ENCODE peak calls at places on chromosomes 11 and 22, in ten cellular contexts. N, D, H, V, K, L, T, I, J and G are unnamed samples.

GRCh38 chr11:64996710-64997380 is at the start of gene BATF2:
- DNase-seq in N (peak; percentile 71), D (peak; percentile 83), H (peak; percentile 76), V (peak; percentile 88), K (peak; percentile 85), L (no peak), T (peak; percentile 79), I (peak; percentile 70), J (peak; percentile 85), G (peak; percentile 57)

GRCh38 chr11:126088999-126089398 is 26.3 kb upstream of the CDON start:
- DNase-seq in N (no peak), D (no peak), H (no peak), V (no peak), K (no peak), L (no peak), T (no peak), I (no peak), J (peak; percentile 68), G (no peak)

GRCh38 chr11:68275721-68276488 is 4.1 kb upstream of the C11orf24 start:
- DNase-seq in N (no peak), D (no peak), H (peak; percentile 56), V (no peak), K (no peak), L (no peak), T (no peak), I (no peak), J (peak; percentile 70), G (no peak)

GRCh38 chr11:134481135-134481534 is 69.1 kb upstream of the B3GAT1 start:
- DNase-seq in N (no peak), D (no peak), H (no peak), V (no peak), K (no peak), L (no peak), T (no peak), I (no peak), J (no peak), G (no peak)

GRCh38 chr22:48841881-48842582 is 985.6 kb downstream of the BRD1 start:
- DNase-seq in N (no peak), D (no peak), H (no peak), V (no peak), K (no peak), L (no peak), T (no peak), I (no peak), J (no peak), G (no peak)

GRCh38 chr11:126140932-126141291 is 70.5 kb downstream of the RPUSD4 start:
- DNase-seq in N (peak; percentile 82), D (peak; percentile 70), H (no peak), V (no peak), K (no peak), L (no peak), T (peak; percentile 82), I (peak; percentile 60), J (peak; percentile 56), G (no peak)

GRCh38 chr11:122717264-122717867 is 61.8 kb downstream of the UBASH3B start:
- DNase-seq in N (no peak), D (no peak), H (no peak), V (no peak), K (no peak), L (peak; percentile 8), T (no peak), I (no peak), J (no peak), G (no peak)

GRCh38 chr11:23278121-23278520 is 417.8 kb upstream of the CCDC179 start:
- DNase-seq in N (no peak), D (peak; percentile 81), H (no peak), V (no peak), K (no peak), L (no peak), T (no peak), I (no peak), J (no peak), G (no peak)

GRCh38 chr11:100925935-100926334 is 203.7 kb downstream of the PGR start:
- DNase-seq in N (no peak), D (peak; percentile 89), H (peak; percentile 41), V (no peak), K (no peak), L (no peak), T (no peak), I (no peak), J (no peak), G (no peak)

GRCh38 chr22:26806445-26807170 is 149.2 kb downstream of the MIAT start:
- DNase-seq in N (no peak), D (no peak), H (no peak), V (no peak), K (no peak), L (no peak), T (no peak), I (no peak), J (no peak), G (no peak)

GRCh38 chr11:48081151-48082010 is 101.0 kb downstream of the PTPRJ start:
- DNase-seq in N (no peak), D (peak; percentile 59), H (no peak), V (peak; percentile 41), K (peak; percentile 88), L (no peak), T (peak; percentile 90), I (peak; percentile 69), J (peak; percentile 53), G (peak; percentile 83)

GRCh38 chr11:36381005-36381350 is 84.9 kb downstream of the PRR5L start:
- DNase-seq in N (no peak), D (no peak), H (no peak), V (no peak), K (no peak), L (no peak), T (no peak), I (no peak), J (no peak), G (no peak)

GRCh38 chr11:113411536-113411935 is 24.0 kb downstream of the ANKK1 start:
- DNase-seq in N (no peak), D (no peak), H (no peak), V (no peak), K (no peak), L (no peak), T (no peak), I (no peak), J (no peak), G (no peak)

GRCh38 chr11:120180571-120181445 is 30.0 kb upstream of the OAF start:
- DNase-seq in N (peak; percentile 54), D (peak; percentile 90), H (no peak), V (no peak), K (peak; percentile 74), L (no peak), T (peak; percentile 65), I (no peak), J (no peak), G (no peak)

GRCh38 chr11:106989056-106989455 is 29.2 kb downstream of the GUCY1A2 start:
- DNase-seq in N (no peak), D (peak; percentile 3), H (no peak), V (no peak), K (no peak), L (no peak), T (no peak), I (no peak), J (no peak), G (no peak)

GRCh38 chr22:24506802-24507438 is 11.8 kb downstream of the UPB1 start:
- DNase-seq in N (no peak), D (peak; percentile 45), H (peak; percentile 41), V (no peak), K (no peak), L (no peak), T (no peak), I (no peak), J (no peak), G (no peak)

GRCh38 chr11:32333335-32333991 is 101.9 kb downstream of the WT1 start:
- DNase-seq in N (peak; percentile 77), D (peak; percentile 24), H (peak; percentile 72), V (peak; percentile 72), K (no peak), L (peak; percentile 11), T (peak; percentile 73), I (peak; percentile 50), J (peak; percentile 67), G (no peak)
- H3K4me3 ChIP-seq in N (peak overlapping the region; percentile 28), D (peak overlapping the region; percentile 35), H (peak overlapping the region; percentile 46), V (peak overlapping the region; percentile 30), K (peak overlapping the region; percentile 69), L (peak overlapping the region; percentile 44), T (peak overlapping the region; percentile 44), I (peak overlapping the region; percentile 53), J (peak overlapping the region; percentile 38), G (peak overlapping the region; percentile 58)

DNA sequence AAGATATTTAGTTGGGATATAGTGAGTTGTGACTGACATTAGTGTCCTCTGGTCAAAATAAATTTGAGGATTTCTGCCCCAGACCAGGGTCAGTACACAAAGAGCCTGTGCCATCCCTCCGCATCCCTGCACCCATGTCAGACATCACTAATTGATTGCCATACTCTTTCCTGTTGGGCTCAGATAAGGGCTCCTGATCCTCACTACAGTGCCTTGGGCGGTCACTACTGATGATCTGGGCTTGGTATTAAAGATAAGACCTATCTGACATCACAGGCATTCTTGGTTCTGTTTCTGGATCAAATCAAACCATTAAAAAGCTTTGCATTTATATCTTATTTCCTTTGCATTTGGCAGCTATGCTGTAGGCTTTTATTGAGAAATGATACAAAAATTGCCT is 103.5 kb upstream of the TENM4 start:
- DNase-seq in N (no peak), D (no peak), H (no peak), V (no peak), K (no peak), L (no peak), T (no peak), I (no peak), J (no peak), G (no peak)
- H3K4me3 ChIP-seq in N (no peak overlapping the region), D (no peak overlapping the region), H (no peak overlapping the region), V (no peak overlapping the region), K (no peak overlapping the region), L (no peak overlapping the region), T (no peak overlapping the region), I (no peak overlapping the region), J (no peak overlapping the region), G (no peak overlapping the region)

GRCh38 chr22:35493074-35493473 is 47.6 kb upstream of the RASD2 start:
- DNase-seq in N (no peak), D (no peak), H (no peak), V (no peak), K (no peak), L (no peak), T (no peak), I (no peak), J (no peak), G (no peak)

GRCh38 chr22:35496768-35497312 is 43.8 kb upstream of the RASD2 start:
- DNase-seq in N (no peak), D (no peak), H (no peak), V (no peak), K (no peak), L (no peak), T (no peak), I (no peak), J (no peak), G (no peak)

GRCh38 chr22:35498446-35498845 is 42.2 kb upstream of the RASD2 start:
- DNase-seq in N (no peak), D (no peak), H (no peak), V (no peak), K (no peak), L (no peak), T (no peak), I (no peak), J (no peak), G (no peak)

GRCh38 chr22:35498026-35498425 is 42.6 kb upstream of the RASD2 start:
- DNase-seq in N (no peak), D (peak; percentile 35), H (no peak), V (no peak), K (no peak), L (no peak), T (no peak), I (no peak), J (no peak), G (no peak)
- H3K4me3 ChIP-seq in N (no peak overlapping the region), D (no peak overlapping the region), H (no peak overlapping the region), V (no peak overlapping the region), K (no peak overlapping the region), L (no peak overlapping the region), T (no peak overlapping the region), I (no peak overlapping the region), J (no peak overlapping the region), G (no peak overlapping the region)

GRCh38 chr11:129803533-129803932 is 12.1 kb upstream of the TMEM45B start:
- DNase-seq in N (no peak), D (no peak), H (no peak), V (no peak), K (no peak), L (no peak), T (no peak), I (no peak), J (no peak), G (no peak)
- H3K4me3 ChIP-seq in N (no peak overlapping the region), D (no peak overlapping the region), H (no peak overlapping the region), V (no peak overlapping the region), K (no peak overlapping the region), L (no peak overlapping the region), T (no peak overlapping the region), I (no peak overlapping the region), J (no peak overlapping the region), G (no peak overlapping the region)